ENCODE peak calls at places on chromosomes 16 and 17, in seven cellular contexts. One of them, this sample, is unnamed.
A peak's percentile ranks its signal among the peaks of the same experiment; 100 is the strongest.

GRCh38 chr17:80476877-80477646 is 655 bp upstream of the NPTX1 start:
- DNase-seq in NCI-H1092 treated with DMSO at 0.1 percent for 48 hours: peak; percentile 46
- DNase-seq in T-helper 2 cell treated with Interferon-gamma antibody and Interleukin-4, amounts not matched to agents 5 μg/mL and 100 μg/mL, for 36 hours: no peak
- DNase-seq in stimulated activated naive CD4-positive, alpha-beta T cell: peak; percentile 14
- DNase-seq in HEK293T: peak; percentile 52
- DNase-seq in pulmonary artery endothelial cell: no peak
- DNase-seq in thoracic aorta: no peak
- DNase-seq in this sample: no peak

GRCh38 chr16:1550696-1551095 is 17.2 kb downstream of the TMEM204 start:
- DNase-seq in T-helper 2 cell treated with Interferon-gamma antibody and Interleukin-4, amounts not matched to agents 5 μg/mL and 100 μg/mL, for 36 hours: no peak
- DNase-seq in pulmonary artery endothelial cell: no peak
- DNase-seq in HEK293T: no peak
- DNase-seq in stimulated activated naive CD4-positive, alpha-beta T cell: no peak
- DNase-seq in NCI-H1092 treated with DMSO at 0.1 percent for 48 hours: no peak
- DNase-seq in thoracic aorta: no peak
- DNase-seq in this sample: no peak

GRCh38 chr17:76014100-76014924 is 12.8 kb downstream of the EVPL start:
- DNase-seq in HEK293T: peak; percentile 93
- DNase-seq in thoracic aorta: no peak
- DNase-seq in T-helper 2 cell treated with Interferon-gamma antibody and Interleukin-4, amounts not matched to agents 5 μg/mL and 100 μg/mL, for 36 hours: peak; percentile 69
- DNase-seq in stimulated activated naive CD4-positive, alpha-beta T cell: peak; percentile 84
- DNase-seq in NCI-H1092 treated with DMSO at 0.1 percent for 48 hours: peak; percentile 63
- DNase-seq in pulmonary artery endothelial cell: peak; percentile 39
- DNase-seq in this sample: peak; percentile 99

GRCh38 chr17:74803971-74804370 is 27.8 kb upstream of the NAT9 start:
- DNase-seq in NCI-H1092 treated with DMSO at 0.1 percent for 48 hours: no peak
- DNase-seq in HEK293T: no peak
- DNase-seq in pulmonary artery endothelial cell: no peak
- DNase-seq in thoracic aorta: no peak
- DNase-seq in stimulated activated naive CD4-positive, alpha-beta T cell: no peak
- DNase-seq in T-helper 2 cell treated with Interferon-gamma antibody and Interleukin-4, amounts not matched to agents 5 μg/mL and 100 μg/mL, for 36 hours: no peak
- DNase-seq in this sample: no peak

GRCh38 chr16:61812251-61812650 is 224.0 kb downstream of the CDH8 start:
- DNase-seq in stimulated activated naive CD4-positive, alpha-beta T cell: no peak
- DNase-seq in HEK293T: no peak
- DNase-seq in NCI-H1092 treated with DMSO at 0.1 percent for 48 hours: no peak
- DNase-seq in pulmonary artery endothelial cell: no peak
- DNase-seq in thoracic aorta: no peak
- DNase-seq in T-helper 2 cell treated with Interferon-gamma antibody and Interleukin-4, amounts not matched to agents 5 μg/mL and 100 μg/mL, for 36 hours: no peak
- DNase-seq in this sample: no peak

GRCh38 chr16:1430759-1431496 is at the start of gene PERCC1:
- DNase-seq in T-helper 2 cell treated with Interferon-gamma antibody and Interleukin-4, amounts not matched to agents 5 μg/mL and 100 μg/mL, for 36 hours: no peak
- DNase-seq in pulmonary artery endothelial cell: no peak
- DNase-seq in thoracic aorta: no peak
- DNase-seq in HEK293T: no peak
- DNase-seq in stimulated activated naive CD4-positive, alpha-beta T cell: no peak
- DNase-seq in NCI-H1092 treated with DMSO at 0.1 percent for 48 hours: peak; percentile 80
- DNase-seq in this sample: no peak

GRCh38 chr17:52606098-52606497 is 447.6 kb upstream of the CA10 start:
- DNase-seq in HEK293T: no peak
- DNase-seq in T-helper 2 cell treated with Interferon-gamma antibody and Interleukin-4, amounts not matched to agents 5 μg/mL and 100 μg/mL, for 36 hours: no peak
- DNase-seq in pulmonary artery endothelial cell: peak; percentile 29
- DNase-seq in NCI-H1092 treated with DMSO at 0.1 percent for 48 hours: no peak
- DNase-seq in thoracic aorta: no peak
- DNase-seq in stimulated activated naive CD4-positive, alpha-beta T cell: no peak
- DNase-seq in this sample: no peak

GRCh38 chr17:69819316-69820087 is 255.5 kb upstream of the KCNJ16 start:
- DNase-seq in T-helper 2 cell treated with Interferon-gamma antibody and Interleukin-4, amounts not matched to agents 5 μg/mL and 100 μg/mL, for 36 hours: no peak
- DNase-seq in HEK293T: no peak
- DNase-seq in stimulated activated naive CD4-positive, alpha-beta T cell: no peak
- DNase-seq in NCI-H1092 treated with DMSO at 0.1 percent for 48 hours: no peak
- DNase-seq in pulmonary artery endothelial cell: no peak
- DNase-seq in thoracic aorta: no peak
- DNase-seq in this sample: peak; percentile 75

GRCh38 chr17:16428098-16428882 is 12.9 kb downstream of the TRPV2 start:
- DNase-seq in T-helper 2 cell treated with Interferon-gamma antibody and Interleukin-4, amounts not matched to agents 5 μg/mL and 100 μg/mL, for 36 hours: no peak
- DNase-seq in stimulated activated naive CD4-positive, alpha-beta T cell: peak; percentile 33
- DNase-seq in NCI-H1092 treated with DMSO at 0.1 percent for 48 hours: no peak
- DNase-seq in HEK293T: peak; percentile 77
- DNase-seq in pulmonary artery endothelial cell: no peak
- DNase-seq in thoracic aorta: no peak
- DNase-seq in this sample: peak; percentile 66

GRCh38 chr16:89135166-89135565 is 36.4 kb upstream of the CDH15 start:
- DNase-seq in pulmonary artery endothelial cell: no peak
- DNase-seq in thoracic aorta: no peak
- DNase-seq in T-helper 2 cell treated with Interferon-gamma antibody and Interleukin-4, amounts not matched to agents 5 μg/mL and 100 μg/mL, for 36 hours: no peak
- DNase-seq in NCI-H1092 treated with DMSO at 0.1 percent for 48 hours: no peak
- DNase-seq in HEK293T: no peak
- DNase-seq in stimulated activated naive CD4-positive, alpha-beta T cell: no peak
- DNase-seq in this sample: peak; percentile 49

GRCh38 chr16:87436225-87437172 is 44.4 kb downstream of the MAP1LC3B start:
- DNase-seq in thoracic aorta: no peak
- DNase-seq in NCI-H1092 treated with DMSO at 0.1 percent for 48 hours: no peak
- DNase-seq in T-helper 2 cell treated with Interferon-gamma antibody and Interleukin-4, amounts not matched to agents 5 μg/mL and 100 μg/mL, for 36 hours: peak; percentile 34
- DNase-seq in pulmonary artery endothelial cell: no peak
- DNase-seq in HEK293T: no peak
- DNase-seq in stimulated activated naive CD4-positive, alpha-beta T cell: peak; percentile 18
- DNase-seq in this sample: no peak

GRCh38 chr17:44314869-44315661 is 6.7 kb downstream of the RUNDC3A start:
- DNase-seq in pulmonary artery endothelial cell: no peak
- DNase-seq in HEK293T: peak; percentile 71
- DNase-seq in T-helper 2 cell treated with Interferon-gamma antibody and Interleukin-4, amounts not matched to agents 5 μg/mL and 100 μg/mL, for 36 hours: peak; percentile 46
- DNase-seq in NCI-H1092 treated with DMSO at 0.1 percent for 48 hours: peak; percentile 49
- DNase-seq in thoracic aorta: no peak
- DNase-seq in stimulated activated naive CD4-positive, alpha-beta T cell: peak; percentile 42
- DNase-seq in this sample: peak; percentile 96

GRCh38 chr17:82384730-82385429 is 13.3 kb downstream of the UTS2R start:
- DNase-seq in HEK293T: no peak
- DNase-seq in T-helper 2 cell treated with Interferon-gamma antibody and Interleukin-4, amounts not matched to agents 5 μg/mL and 100 μg/mL, for 36 hours: no peak
- DNase-seq in thoracic aorta: peak; percentile 45
- DNase-seq in NCI-H1092 treated with DMSO at 0.1 percent for 48 hours: peak; percentile 41
- DNase-seq in pulmonary artery endothelial cell: no peak
- DNase-seq in stimulated activated naive CD4-positive, alpha-beta T cell: no peak
- DNase-seq in this sample: peak; percentile 98

GRCh38 chr17:2289878-2290478 is 13.6 kb downstream of the SMG6 start:
- DNase-seq in T-helper 2 cell treated with Interferon-gamma antibody and Interleukin-4, amounts not matched to agents 5 μg/mL and 100 μg/mL, for 36 hours: no peak
- DNase-seq in NCI-H1092 treated with DMSO at 0.1 percent for 48 hours: no peak
- DNase-seq in thoracic aorta: no peak
- DNase-seq in pulmonary artery endothelial cell: no peak
- DNase-seq in HEK293T: no peak
- DNase-seq in stimulated activated naive CD4-positive, alpha-beta T cell: no peak
- DNase-seq in this sample: no peak

GRCh38 chr16:12160249-12160648 is 183.7 kb downstream of the SNX29 start:
- DNase-seq in thoracic aorta: no peak
- DNase-seq in HEK293T: no peak
- DNase-seq in NCI-H1092 treated with DMSO at 0.1 percent for 48 hours: no peak
- DNase-seq in pulmonary artery endothelial cell: no peak
- DNase-seq in T-helper 2 cell treated with Interferon-gamma antibody and Interleukin-4, amounts not matched to agents 5 μg/mL and 100 μg/mL, for 36 hours: no peak
- DNase-seq in stimulated activated naive CD4-positive, alpha-beta T cell: no peak
- DNase-seq in this sample: no peak

GRCh38 chr16:89410794-89411309 is 79.5 kb downstream of the ANKRD11 start:
- DNase-seq in stimulated activated naive CD4-positive, alpha-beta T cell: no peak
- DNase-seq in pulmonary artery endothelial cell: peak; percentile 88
- DNase-seq in NCI-H1092 treated with DMSO at 0.1 percent for 48 hours: peak; percentile 67
- DNase-seq in thoracic aorta: peak; percentile 31
- DNase-seq in HEK293T: no peak
- DNase-seq in T-helper 2 cell treated with Interferon-gamma antibody and Interleukin-4, amounts not matched to agents 5 μg/mL and 100 μg/mL, for 36 hours: no peak
- DNase-seq in this sample: peak; percentile 97

GRCh38 chr17:17681744-17682292 is 560 bp downstream of the RAI1 start:
- DNase-seq in T-helper 2 cell treated with Interferon-gamma antibody and Interleukin-4, amounts not matched to agents 5 μg/mL and 100 μg/mL, for 36 hours: peak; percentile 30
- DNase-seq in HEK293T: no peak
- DNase-seq in stimulated activated naive CD4-positive, alpha-beta T cell: peak; percentile 56
- DNase-seq in thoracic aorta: no peak
- DNase-seq in pulmonary artery endothelial cell: no peak
- DNase-seq in NCI-H1092 treated with DMSO at 0.1 percent for 48 hours: peak; percentile 25
- DNase-seq in this sample: peak; percentile 87

GRCh38 chr17:41530062-41531048 is 2.2 kb upstream of the KRT19 start:
- DNase-seq in HEK293T: peak; percentile 34
- DNase-seq in NCI-H1092 treated with DMSO at 0.1 percent for 48 hours: no peak
- DNase-seq in T-helper 2 cell treated with Interferon-gamma antibody and Interleukin-4, amounts not matched to agents 5 μg/mL and 100 μg/mL, for 36 hours: no peak
- DNase-seq in thoracic aorta: peak; percentile 28
- DNase-seq in pulmonary artery endothelial cell: peak; percentile 67
- DNase-seq in stimulated activated naive CD4-positive, alpha-beta T cell: no peak
- DNase-seq in this sample: peak; percentile 99

GRCh38 chr17:63639125-63639524 is 16.9 kb downstream of the MAP3K3 start:
- DNase-seq in T-helper 2 cell treated with Interferon-gamma antibody and Interleukin-4, amounts not matched to agents 5 μg/mL and 100 μg/mL, for 36 hours: no peak
- DNase-seq in thoracic aorta: no peak
- DNase-seq in stimulated activated naive CD4-positive, alpha-beta T cell: peak; percentile 3
- DNase-seq in pulmonary artery endothelial cell: no peak
- DNase-seq in NCI-H1092 treated with DMSO at 0.1 percent for 48 hours: no peak
- DNase-seq in HEK293T: no peak
- DNase-seq in this sample: no peak

This sample was measured in osteoblast.